ENCODE peak calls at places on chromosomes 12 and 14, in four cellular contexts. F is GM12878, A is stomach, W is transverse colon. X is an unnamed sample.

GRCh38 chr12:92432724-92433281 is 270.0 kb upstream of the PLEKHG7 start:
- DNase-seq in F (peak; percentile 93), W (no peak), A (no peak), X (no peak)

GRCh38 chr14:105495101-105495989 is 4.3 kb downstream of the TEDC1 start:
- DNase-seq in F (no peak), A (no peak), W (no peak), X (peak; percentile 62)

GRCh38 chr14:104351849-104352492 is 213.6 kb downstream of the KIF26A start:
- DNase-seq in A (no peak), F (no peak), W (peak; percentile 1), X (no peak)

GRCh38 chr14:20460458-20461229 is 590 bp downstream of the PIP4P1 start:
- DNase-seq in W (peak; percentile 81), A (peak; percentile 68), F (peak; percentile 27), X (peak; percentile 76)

GRCh38 chr14:83860757-83861156 is 1669.2 kb upstream of the FLRT2 start:
- DNase-seq in W (no peak), F (no peak), A (no peak), X (no peak)

GRCh38 chr12:64608901-64609542 is 1.3 kb upstream of the RASSF3 start:
- DNase-seq in W (peak; percentile 67), A (no peak), F (peak; percentile 58), X (no peak)

GRCh38 chr14:67698179-67698578 is 2.6 kb upstream of the RDH11 start:
- DNase-seq in F (no peak), A (no peak), W (no peak), X (no peak)

GRCh38 chr12:96743606-96744005 is 163.5 kb upstream of the NEDD1 start:
- DNase-seq in F (no peak), W (no peak), A (no peak), X (no peak)

GRCh38 chr12:49762468-49762847 is 21.1 kb downstream of the TMBIM6 start:
- DNase-seq in W (no peak), F (no peak), A (no peak), X (no peak)

GRCh38 chr12:46535907-46536306 is 163.3 kb upstream of the SLC38A2 start:
- DNase-seq in F (no peak), A (no peak), W (no peak), X (no peak)

GRCh38 chr12:109744991-109745942 is 31.6 kb downstream of the FAM222A start:
- DNase-seq in A (peak; percentile 47), F (no peak), W (no peak), X (no peak)

GRCh38 chr14:69088523-69089445 is 64.1 kb downstream of the DCAF5 start:
- DNase-seq in W (no peak), F (no peak), A (no peak), X (no peak)

GRCh38 chr14:99807413-99808132 is 14.4 kb downstream of the EML1 start:
- DNase-seq in A (no peak), F (no peak), W (no peak), X (no peak)

DNA sequence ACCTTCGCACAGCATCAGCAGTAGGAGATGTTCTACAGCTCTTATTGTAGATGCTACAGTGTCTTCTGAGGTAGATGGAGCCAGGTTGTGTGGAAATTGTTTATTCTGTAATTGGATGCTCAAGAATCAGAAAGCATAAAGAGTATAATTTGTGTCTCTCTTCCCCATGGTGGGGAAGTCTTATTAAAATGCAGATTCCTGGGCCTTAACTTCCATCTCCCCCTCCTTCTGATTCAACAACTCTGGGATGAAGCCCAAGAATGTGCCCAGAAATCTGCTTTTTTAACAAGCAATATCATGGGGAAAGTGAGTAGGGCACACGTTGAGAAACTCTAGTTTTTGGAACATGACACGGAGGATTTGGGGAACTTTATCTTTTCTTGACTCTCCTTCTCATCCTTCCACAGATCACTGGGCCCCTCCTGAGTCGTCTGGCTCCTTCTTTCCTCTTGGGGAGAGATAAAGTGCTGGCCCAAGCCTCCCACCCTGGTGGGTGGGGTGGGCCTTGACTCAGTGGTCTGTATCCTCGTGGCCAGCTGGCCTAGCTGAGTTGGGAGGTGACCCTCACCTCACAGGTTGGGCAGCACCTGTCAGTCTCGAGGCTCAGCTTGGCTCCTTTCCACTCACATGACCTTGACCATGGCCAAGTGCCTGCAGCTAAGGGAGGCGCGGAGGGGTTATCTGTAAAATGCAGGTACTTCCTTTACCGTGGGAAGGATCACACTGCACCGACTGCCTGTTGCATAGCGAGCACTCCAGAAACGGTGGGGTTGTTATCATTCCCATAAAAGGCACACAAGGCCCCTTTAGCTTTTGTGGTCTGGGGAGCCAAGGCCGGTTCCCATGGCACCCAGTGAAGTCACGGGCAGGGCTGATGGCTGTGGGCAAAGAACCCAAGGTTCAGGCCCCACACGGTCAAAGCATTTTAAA is 141.9 kb downstream of the CHST11 start:
- DNase-seq in F (no peak), W (no peak), A (peak; percentile 71), X (no peak)
- TF ChIP-seq EP300 in F (no peak), W (no peak), A (no peak), X (no peak)

GRCh38 chr12:10069099-10069498 is 29.7 kb downstream of the CLEC1A start:
- DNase-seq in F (no peak), A (no peak), W (no peak), X (no peak)

GRCh38 chr12:10070380-10070779 is 28.4 kb downstream of the CLEC1A start:
- DNase-seq in F (no peak), W (no peak), A (no peak), X (no peak)

GRCh38 chr12:10067259-10067658 is 31.5 kb downstream of the CLEC1A start:
- DNase-seq in A (no peak), F (no peak), W (no peak), X (no peak)

GRCh38 chr12:10068634-10069033 is 30.2 kb downstream of the CLEC1A start:
- DNase-seq in A (no peak), F (no peak), W (no peak), X (no peak)

GRCh38 chr12:10067942-10068341 is 30.8 kb downstream of the CLEC1A start:
- DNase-seq in W (no peak), F (no peak), A (no peak), X (no peak)
- TF ChIP-seq POLR2AphosphoS5 in W (no peak), F (no peak), A (no peak), X (no peak)

GRCh38 chr12:121184984-121185894 is 24.7 kb upstream of the P2RX4 start:
- DNase-seq in W (no peak), A (no peak), F (no peak), X (no peak)

GRCh38 chr12:121182222-121182896 is 27.6 kb upstream of the P2RX4 start:
- DNase-seq in A (no peak), W (no peak), F (no peak), X (no peak)

GRCh38 chr12:121186826-121187225 is 23.1 kb upstream of the P2RX4 start:
- DNase-seq in W (no peak), F (no peak), A (no peak), X (no peak)

GRCh38 chr12:121187501-121187900 is 22.4 kb upstream of the P2RX4 start:
- DNase-seq in F (no peak), A (no peak), W (no peak), X (no peak)

DNA sequence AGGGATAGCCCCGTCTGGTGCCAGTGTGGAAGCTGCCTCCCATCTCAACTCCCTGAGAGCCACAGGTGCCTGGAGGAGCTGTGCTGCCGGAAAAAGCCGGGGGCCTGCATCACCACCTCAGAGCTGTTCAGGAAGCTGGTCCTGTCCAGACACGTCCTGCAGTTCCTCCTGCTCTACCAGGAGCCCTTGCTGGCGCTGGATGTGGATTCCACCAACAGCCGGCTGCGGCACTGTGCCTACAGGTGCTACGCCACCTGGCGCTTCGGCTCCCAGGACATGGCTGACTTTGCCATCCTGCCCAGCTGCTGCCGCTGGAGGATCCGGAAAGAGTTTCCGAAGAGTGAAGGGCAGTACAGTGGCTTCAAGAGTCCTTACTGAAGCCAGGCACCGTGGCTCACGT is 25.5 kb upstream of the P2RX4 start:
- DNase-seq in A (no peak), F (no peak), W (no peak), X (no peak)
- TF ChIP-seq CTCF in A (no peak), F (no peak), W (no peak), X (no peak)

GRCh38 chr12:54977857-54978256 is 6.7 kb downstream of the TESPA1 start:
- DNase-seq in F (no peak), W (no peak), A (no peak), X (no peak)
- TF ChIP-seq EP300 in F (no peak), W (no peak), A (no peak), X (no peak)

DNA sequence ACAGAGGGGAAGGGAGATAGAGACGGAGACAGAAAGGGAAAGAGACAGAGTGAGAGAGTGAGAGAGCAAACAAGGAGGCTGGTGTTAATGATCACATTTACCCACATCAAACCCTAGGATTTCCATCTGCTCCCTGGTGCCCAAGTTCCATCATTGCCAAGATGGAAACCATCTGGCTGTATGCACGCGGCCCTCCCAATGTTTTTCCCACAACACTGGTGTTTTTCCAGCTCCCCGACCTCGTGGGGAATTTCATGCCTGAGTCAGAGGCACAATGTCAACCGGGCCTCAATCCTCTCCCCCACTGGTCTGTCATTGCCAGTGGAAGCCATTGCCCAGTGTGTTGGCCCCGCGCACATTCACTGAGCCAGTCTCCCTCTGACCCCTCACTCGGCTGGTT is 19.9 kb upstream of the BDKRB2 start:
- DNase-seq in F (no peak), A (no peak), W (no peak), X (no peak)
- TF ChIP-seq POLR2AphosphoS5 in F (no peak), A (no peak), W (no peak), X (no peak)

GRCh38 chr14:34365309-34365915 is 96.6 kb downstream of the SPTSSA start:
- DNase-seq in W (no peak), A (no peak), F (no peak), X (no peak)
- TF ChIP-seq CTCF in W (peak; percentile 30), A (peak; percentile 14), F (peak; percentile 11), X (no peak)

DNA sequence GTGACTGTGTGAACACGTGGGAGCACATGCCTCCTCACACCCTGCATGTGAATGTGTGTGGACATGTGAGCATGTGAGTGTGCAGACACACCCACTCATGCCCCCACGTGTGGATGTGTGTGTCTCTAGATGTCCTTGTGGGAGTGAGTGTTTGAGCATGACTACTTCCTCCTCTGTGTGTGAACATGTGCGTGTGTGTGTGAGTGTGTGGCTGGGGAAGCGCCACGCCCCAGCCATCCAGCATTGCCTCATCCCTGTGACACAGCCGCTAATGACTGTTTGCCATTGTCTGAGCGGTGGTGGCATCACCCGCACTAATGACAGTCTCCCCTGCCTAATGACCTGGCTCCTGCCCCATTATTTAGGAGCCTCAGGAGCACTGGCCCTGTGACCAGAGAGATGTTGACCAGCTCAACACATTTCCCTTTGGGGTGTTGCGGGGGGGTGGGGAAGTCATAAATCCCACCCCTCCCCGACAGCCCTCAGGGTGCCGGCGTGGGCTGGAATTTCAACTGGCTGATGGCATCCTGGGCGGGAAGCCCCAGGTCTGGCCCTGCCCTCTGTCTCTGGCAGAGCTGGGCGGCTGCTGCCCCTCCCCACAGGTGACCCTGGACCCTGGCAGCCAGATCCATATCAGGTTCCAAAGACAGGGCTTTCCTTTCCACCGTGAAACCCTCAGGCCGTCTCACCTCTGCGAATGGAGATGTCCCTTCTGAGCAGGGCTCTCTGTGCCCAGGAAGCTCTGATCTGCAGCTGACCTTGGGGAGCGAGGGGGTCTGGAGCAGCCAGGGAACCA is 11.5 kb upstream of the KRT80 start:
- DNase-seq in F (no peak), A (peak; percentile 36), W (peak; percentile 78), X (peak; percentile 75)
- TF ChIP-seq EP300 in F (no peak), A (no peak), W (no peak), X (no peak)

X was measured in sigmoid colon.